ENCODE peak calls at places on chromosome 3, in four cellular contexts. One of them, this sample, is unnamed.

GRCh38 chr3:84893211-84893610 is 65.6 kb upstream of the CADM2 start:
- DNase-seq in GM23248: no peak
- DNase-seq in neural progenitor cell: no peak
- DNase-seq in H9: no peak
- DNase-seq in this sample: no peak

GRCh38 chr3:50671331-50671730 is 3.4 kb upstream of the DOCK3 start:
- DNase-seq in GM23248: peak; percentile 98
- DNase-seq in neural progenitor cell: no peak
- DNase-seq in H9: no peak
- DNase-seq in this sample: peak; percentile 18

GRCh38 chr3:46615050-46615449 is 2.7 kb downstream of the FAM240A start:
- DNase-seq in GM23248: no peak
- DNase-seq in neural progenitor cell: no peak
- DNase-seq in H9: no peak
- DNase-seq in this sample: no peak

GRCh38 chr3:126781889-126782491 is 78.0 kb downstream of the CHCHD6 start:
- DNase-seq in GM23248: peak; percentile 88
- DNase-seq in neural progenitor cell: peak; percentile 62
- DNase-seq in H9: no peak
- DNase-seq in this sample: no peak

GRCh38 chr3:55065331-55065730 is 137.5 kb upstream of the LRTM1 start:
- DNase-seq in GM23248: no peak
- DNase-seq in neural progenitor cell: peak; percentile 8
- DNase-seq in H9: no peak
- DNase-seq in this sample: peak; percentile 40

GRCh38 chr3:105835606-105836005 is 33.2 kb downstream of the CBLB start:
- DNase-seq in GM23248: no peak
- DNase-seq in neural progenitor cell: no peak
- DNase-seq in H9: no peak
- DNase-seq in this sample: no peak

GRCh38 chr3:152909180-152909883 is 74.4 kb downstream of the P2RY1 start:
- DNase-seq in GM23248: peak; percentile 52
- DNase-seq in neural progenitor cell: no peak
- DNase-seq in H9: no peak
- DNase-seq in this sample: no peak

GRCh38 chr3:43872301-43872700 is 181.6 kb downstream of the ABHD5 start:
- DNase-seq in GM23248: peak; percentile 89
- DNase-seq in neural progenitor cell: no peak
- DNase-seq in H9: peak; percentile 27
- DNase-seq in this sample: no peak

GRCh38 chr3:4712109-4712508 is 219.0 kb downstream of the ITPR1 start:
- DNase-seq in GM23248: peak; percentile 90
- DNase-seq in neural progenitor cell: no peak
- DNase-seq in H9: no peak
- DNase-seq in this sample: peak; percentile 94

DNA sequence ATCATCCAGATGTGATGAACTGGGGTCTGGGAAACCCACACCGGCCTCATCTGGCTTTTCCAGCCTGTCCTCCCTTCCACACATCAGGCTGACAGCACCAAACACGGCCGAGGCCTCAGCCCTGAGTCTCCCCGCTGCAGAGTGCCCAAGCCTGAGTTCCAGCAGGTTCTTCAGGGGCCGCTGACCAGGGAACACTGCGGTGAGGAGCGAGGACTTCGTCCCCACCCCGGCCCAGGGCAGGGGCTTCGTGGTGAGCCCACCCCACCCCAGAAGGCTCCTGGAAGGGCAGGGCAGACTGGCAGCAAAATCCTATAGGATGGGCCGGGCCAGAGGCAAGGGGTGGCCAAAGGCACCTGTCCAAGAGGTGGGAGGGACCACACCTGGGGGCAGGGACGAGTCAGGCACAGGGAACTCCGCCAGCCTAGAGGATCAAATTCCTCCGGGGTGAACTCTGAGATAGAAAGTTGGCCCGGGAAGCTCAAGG is at the start of gene SLC51A:
- DNase-seq in GM23248: no peak
- DNase-seq in neural progenitor cell: no peak
- DNase-seq in H9: peak; percentile 81
- DNase-seq in this sample: no peak
- H2AFZ ChIP-seq in GM23248: no peak within 1 kb of the TSS
- H2AFZ ChIP-seq in neural progenitor cell: peak within 1 kb of the TSS; percentile 82
- H2AFZ ChIP-seq in H9: no peak within 1 kb of the TSS
- H2AFZ ChIP-seq in this sample: no peak within 1 kb of the TSS

GRCh38 chr3:9403463-9403862 is 6.0 kb downstream of the SETD5 start:
- DNase-seq in GM23248: peak; percentile 50
- DNase-seq in neural progenitor cell: no peak
- DNase-seq in H9: no peak
- DNase-seq in this sample: no peak

GRCh38 chr3:9402410-9403228 is 5.2 kb downstream of the SETD5 start:
- DNase-seq in GM23248: peak; percentile 52
- DNase-seq in neural progenitor cell: peak; percentile 87
- DNase-seq in H9: peak; percentile 77
- DNase-seq in this sample: peak; percentile 13

GRCh38 chr3:9400626-9401025 is 3.2 kb downstream of the SETD5 start:
- DNase-seq in GM23248: peak; percentile 35
- DNase-seq in neural progenitor cell: peak; percentile 51
- DNase-seq in H9: no peak
- DNase-seq in this sample: no peak

GRCh38 chr3:9399746-9400145 is 2.3 kb downstream of the SETD5 start:
- DNase-seq in GM23248: peak; percentile 98
- DNase-seq in neural progenitor cell: peak; percentile 92
- DNase-seq in H9: peak; percentile 82
- DNase-seq in this sample: peak; percentile 83

DNA sequence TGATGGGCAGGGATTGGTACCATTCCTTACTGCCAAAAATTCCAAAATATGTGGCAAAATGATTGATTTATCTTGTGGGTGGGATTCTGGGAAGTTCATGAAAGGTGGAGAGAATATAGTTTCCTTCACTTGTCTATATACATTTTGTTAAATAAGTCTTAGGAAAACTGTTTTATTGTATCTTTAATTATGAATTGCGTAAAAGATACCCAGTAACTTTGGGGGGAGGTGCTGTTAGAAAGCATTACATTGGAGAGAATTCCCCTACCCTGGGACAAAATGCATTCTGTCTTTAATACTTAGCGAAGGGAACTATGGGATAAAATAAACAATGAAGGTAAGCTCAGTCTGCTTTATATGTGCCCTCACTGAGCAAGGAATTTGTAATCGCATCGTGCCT is 4.6 kb downstream of the SETD5 start:
- DNase-seq in GM23248: no peak
- DNase-seq in neural progenitor cell: peak; percentile 11
- DNase-seq in H9: no peak
- DNase-seq in this sample: no peak
- H3K9ac ChIP-seq in GM23248: peak overlapping the region; percentile 100
- H3K9ac ChIP-seq in neural progenitor cell: peak overlapping the region; percentile 33
- H3K9ac ChIP-seq in H9: peak overlapping the region; percentile 43
- H3K9ac ChIP-seq in this sample: no peak overlapping the region

GRCh38 chr3:16437640-16438039 is 75.9 kb downstream of the RFTN1 start:
- DNase-seq in GM23248: no peak
- DNase-seq in neural progenitor cell: no peak
- DNase-seq in H9: no peak
- DNase-seq in this sample: no peak

GRCh38 chr3:16441306-16441898 is 72.1 kb downstream of the RFTN1 start:
- DNase-seq in GM23248: peak; percentile 39
- DNase-seq in neural progenitor cell: no peak
- DNase-seq in H9: no peak
- DNase-seq in this sample: no peak

GRCh38 chr3:16442730-16443129 is 70.8 kb downstream of the RFTN1 start:
- DNase-seq in GM23248: no peak
- DNase-seq in neural progenitor cell: no peak
- DNase-seq in H9: no peak
- DNase-seq in this sample: no peak

GRCh38 chr3:16439848-16440708 is 73.4 kb downstream of the RFTN1 start:
- DNase-seq in GM23248: peak; percentile 49
- DNase-seq in neural progenitor cell: no peak
- DNase-seq in H9: no peak
- DNase-seq in this sample: no peak

GRCh38 chr3:16439163-16439847 is 74.2 kb downstream of the RFTN1 start:
- DNase-seq in GM23248: peak; percentile 58
- DNase-seq in neural progenitor cell: no peak
- DNase-seq in H9: no peak
- DNase-seq in this sample: no peak
- H2AFZ ChIP-seq in GM23248: no peak overlapping the region
- H2AFZ ChIP-seq in neural progenitor cell: no peak overlapping the region
- H2AFZ ChIP-seq in H9: no peak overlapping the region
- H2AFZ ChIP-seq in this sample: no peak overlapping the region

GRCh38 chr3:177199206-177199765 is 2.0 kb upstream of the TBL1XR1 start:
- DNase-seq in GM23248: no peak
- DNase-seq in neural progenitor cell: no peak
- DNase-seq in H9: no peak
- DNase-seq in this sample: no peak
- H3K9ac ChIP-seq in GM23248: no peak overlapping the region
- H3K9ac ChIP-seq in neural progenitor cell: no peak overlapping the region
- H3K9ac ChIP-seq in H9: no peak overlapping the region
- H3K9ac ChIP-seq in this sample: no peak overlapping the region

GRCh38 chr3:52291508-52292181 is 4.0 kb downstream of the GLYCTK start:
- DNase-seq in GM23248: peak; percentile 38
- DNase-seq in neural progenitor cell: peak; percentile 67
- DNase-seq in H9: no peak
- DNase-seq in this sample: no peak
- H2AFZ ChIP-seq in GM23248: no peak overlapping the region
- H2AFZ ChIP-seq in neural progenitor cell: no peak overlapping the region
- H2AFZ ChIP-seq in H9: no peak overlapping the region
- H2AFZ ChIP-seq in this sample: no peak overlapping the region

DNA sequence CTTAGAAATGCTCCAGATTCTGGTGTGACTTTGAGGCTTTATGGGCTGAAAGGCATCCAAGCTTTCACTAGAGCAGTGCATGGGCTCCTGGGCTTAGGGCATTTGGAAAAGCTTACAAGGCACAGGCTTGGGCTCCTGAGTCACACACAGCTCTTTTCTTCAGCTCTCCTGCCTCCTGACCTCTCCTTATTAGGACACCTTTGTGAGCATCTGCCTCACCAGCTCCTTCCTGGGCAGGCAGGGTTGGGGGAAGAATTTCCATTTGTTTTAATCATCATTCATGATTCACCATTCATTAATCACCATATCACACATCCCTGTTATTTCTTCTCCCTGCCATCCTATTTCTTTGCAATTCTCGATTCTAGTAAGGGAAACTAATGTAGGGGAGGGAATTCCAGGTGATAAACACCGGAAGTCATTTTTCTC is 22.3 kb downstream of the CDCP1 start:
- DNase-seq in GM23248: peak; percentile 96
- DNase-seq in neural progenitor cell: peak; percentile 29
- DNase-seq in H9: no peak
- DNase-seq in this sample: no peak
- H3K9ac ChIP-seq in GM23248: peak overlapping the region; percentile 59
- H3K9ac ChIP-seq in neural progenitor cell: no peak overlapping the region
- H3K9ac ChIP-seq in H9: no peak overlapping the region
- H3K9ac ChIP-seq in this sample: no peak overlapping the region

GRCh38 chr3:53775834-53776251 is 70.4 kb downstream of the CHDH start:
- DNase-seq in GM23248: peak; percentile 69
- DNase-seq in neural progenitor cell: peak; percentile 25
- DNase-seq in H9: no peak
- DNase-seq in this sample: peak; percentile 74
- H2AFZ ChIP-seq in GM23248: no peak overlapping the region
- H2AFZ ChIP-seq in neural progenitor cell: no peak overlapping the region
- H2AFZ ChIP-seq in H9: no peak overlapping the region
- H2AFZ ChIP-seq in this sample: no peak overlapping the region

DNA sequence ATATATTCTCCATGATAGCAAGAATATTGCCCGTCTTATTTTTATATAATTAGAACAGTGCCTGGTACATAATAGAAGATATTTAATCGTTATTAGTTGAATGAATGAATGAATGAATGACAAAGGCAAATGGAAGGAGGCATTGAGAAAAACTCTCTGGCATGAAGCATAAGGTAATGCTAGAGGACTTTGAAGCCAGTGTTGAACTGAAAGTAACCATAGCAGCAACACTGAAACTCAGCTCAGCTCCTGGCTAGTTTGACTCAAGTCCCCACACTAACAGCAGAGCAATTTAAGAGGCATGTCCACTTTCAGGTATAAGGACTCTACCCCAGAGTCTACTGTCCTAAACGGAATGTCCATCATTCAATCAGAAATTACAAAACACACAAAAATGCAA is 227.0 kb downstream of the CPNE4 start:
- DNase-seq in GM23248: no peak
- DNase-seq in neural progenitor cell: no peak
- DNase-seq in H9: no peak
- DNase-seq in this sample: peak; percentile 52
- H3K9ac ChIP-seq in GM23248: no peak overlapping the region
- H3K9ac ChIP-seq in neural progenitor cell: no peak overlapping the region
- H3K9ac ChIP-seq in H9: no peak overlapping the region
- H3K9ac ChIP-seq in this sample: no peak overlapping the region